ENCODE peak calls at places on chromosomes 12 and 14, in eight cellular contexts. O is uterus, C is adrenal gland, G is ovary, F is Peyer's patch, R is endothelial cell of umbilical vein, J is testis, N is sigmoid colon. L is an unnamed sample.

GRCh38 chr12:17278946-17279345 is 673.0 kb upstream of the LMO3 start:
- DNase-seq in O (no peak), C (no peak), G (no peak), F (no peak), R (no peak), J (no peak), N (no peak), L (no peak)

GRCh38 chr12:120007272-120007671 is 18.2 kb downstream of the BICDL1 start:
- DNase-seq in O (no peak), C (no peak), G (no peak), F (no peak), R (no peak), J (no peak), N (no peak), L (no peak)

GRCh38 chr14:89330236-89331002 is 86.6 kb downstream of the FOXN3 start:
- DNase-seq in O (peak; percentile 71), C (peak; percentile 87), G (peak; percentile 51), F (no peak), R (no peak), J (peak; percentile 61), N (peak; percentile 83), L (no peak)

GRCh38 chr14:34420547-34421150 is 41.4 kb downstream of the SPTSSA start:
- DNase-seq in O (no peak), C (no peak), G (no peak), F (no peak), R (no peak), J (no peak), N (no peak), L (no peak)

GRCh38 chr14:99564903-99565259 is 39.1 kb downstream of the CCDC85C start:
- DNase-seq in O (no peak), C (no peak), G (no peak), F (no peak), R (no peak), J (no peak), N (no peak), L (no peak)

GRCh38 chr12:94648578-94648977 is 1.8 kb downstream of the TMCC3 start:
- DNase-seq in O (no peak), C (no peak), G (no peak), F (no peak), R (peak; percentile 53), J (no peak), N (no peak), L (no peak)

GRCh38 chr14:37397941-37398215 is 197.2 kb downstream of the FOXA1 start:
- DNase-seq in O (no peak), C (no peak), G (no peak), F (no peak), R (no peak), J (no peak), N (no peak), L (no peak)

GRCh38 chr14:23041729-23042128 is 283 bp upstream of the PSMB11 start:
- DNase-seq in O (no peak), C (no peak), G (no peak), F (no peak), R (no peak), J (no peak), N (no peak), L (no peak)

GRCh38 chr12:54419088-54419887 is at the start of gene ITGA5:
- DNase-seq in O (peak; percentile 90), C (peak; percentile 88), G (peak; percentile 85), F (no peak), R (peak; percentile 75), J (peak; percentile 64), N (peak; percentile 96), L (peak; percentile 88)

GRCh38 chr14:61145903-61146411 is 135.2 kb downstream of the TMEM30B start:
- DNase-seq in O (no peak), C (no peak), G (no peak), F (no peak), R (no peak), J (no peak), N (no peak), L (no peak)

GRCh38 chr12:127355061-127355820 is 911.7 kb upstream of the TMEM132C start:
- DNase-seq in O (no peak), C (peak; percentile 15), G (no peak), F (no peak), R (no peak), J (peak; percentile 21), N (no peak), L (no peak)

GRCh38 chr14:50333010-50333409 is 20.9 kb downstream of the DMAC2L start:
- DNase-seq in O (peak; percentile 92), C (peak; percentile 48), G (no peak), F (no peak), R (peak; percentile 34), J (no peak), N (peak; percentile 75), L (no peak)

GRCh38 chr12:38921025-38921677 is 15.8 kb upstream of the CPNE8 start:
- DNase-seq in O (no peak), C (peak; percentile 73), G (no peak), F (no peak), R (peak; percentile 68), J (peak; percentile 85), N (no peak), L (no peak)

GRCh38 chr12:132237772-132238486 is 91.5 kb downstream of the GALNT9 start:
- DNase-seq in O (no peak), C (no peak), G (no peak), F (no peak), R (no peak), J (no peak), N (peak; percentile 44), L (peak; percentile 72)

GRCh38 chr12:94872007-94872653 is 131.4 kb downstream of the NDUFA12 start:
- DNase-seq in O (no peak), C (no peak), G (no peak), F (no peak), R (no peak), J (no peak), N (no peak), L (no peak)

DNA sequence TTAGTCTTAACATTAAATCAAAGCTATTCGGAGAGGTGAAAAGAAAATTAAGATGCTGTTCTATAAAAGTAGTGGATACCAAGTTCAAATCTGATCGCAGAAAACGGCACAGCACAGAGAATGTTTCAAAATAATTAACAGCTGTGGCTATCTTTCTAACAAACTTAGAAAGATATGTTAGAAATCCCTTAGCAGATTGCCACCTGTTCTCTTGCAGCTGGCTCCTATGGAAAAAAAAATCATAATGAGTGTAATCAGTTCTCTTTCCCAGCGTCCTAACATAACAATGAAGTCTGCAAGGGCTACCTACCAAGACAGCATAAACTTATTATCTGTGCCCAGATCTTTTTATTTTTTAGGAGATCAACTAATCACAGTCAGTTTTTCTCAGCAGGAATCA is 358.7 kb upstream of the FOXG1 start:
- DNase-seq in O (no peak), C (no peak), G (no peak), F (no peak), R (no peak), J (no peak), N (no peak), L (no peak)
- H3K9me3 ChIP-seq in O (no peaks in the 10 kb centered on the region), C (no peaks in the 10 kb centered on the region), G (no peaks in the 10 kb centered on the region), F (no peaks in the 10 kb centered on the region), R (no peaks in the 10 kb centered on the region), J (no peaks in the 10 kb centered on the region), N (no peaks in the 10 kb centered on the region), L (peaks cover 8% of the 10 kb centered on the region)

GRCh38 chr14:102450206-102451063 is 59.1 kb downstream of the ANKRD9 start:
- DNase-seq in O (no peak), C (no peak), G (no peak), F (peak; percentile 32), R (no peak), J (no peak), N (no peak), L (no peak)
- TF ChIP-seq POLR2A in O (no peak), C (no peak), G (no peak), F (no peak), R (no peak), J (no peak), N (no peak), L (no peak)

GRCh38 chr14:97073622-97074021 is 276.4 kb downstream of the VRK1 start:
- DNase-seq in O (no peak), C (no peak), G (no peak), F (no peak), R (no peak), J (no peak), N (no peak), L (no peak)

GRCh38 chr14:97074860-97075259 is 277.7 kb downstream of the VRK1 start:
- DNase-seq in O (no peak), C (no peak), G (no peak), F (no peak), R (no peak), J (no peak), N (no peak), L (no peak)

GRCh38 chr14:97077253-97077653 is 280.1 kb downstream of the VRK1 start:
- DNase-seq in O (peak; percentile 14), C (peak; percentile 58), G (no peak), F (no peak), R (no peak), J (peak; percentile 31), N (peak; percentile 68), L (no peak)

GRCh38 chr14:97077687-97078086 is 280.5 kb downstream of the VRK1 start:
- DNase-seq in O (no peak), C (no peak), G (no peak), F (no peak), R (no peak), J (no peak), N (no peak), L (no peak)

DNA sequence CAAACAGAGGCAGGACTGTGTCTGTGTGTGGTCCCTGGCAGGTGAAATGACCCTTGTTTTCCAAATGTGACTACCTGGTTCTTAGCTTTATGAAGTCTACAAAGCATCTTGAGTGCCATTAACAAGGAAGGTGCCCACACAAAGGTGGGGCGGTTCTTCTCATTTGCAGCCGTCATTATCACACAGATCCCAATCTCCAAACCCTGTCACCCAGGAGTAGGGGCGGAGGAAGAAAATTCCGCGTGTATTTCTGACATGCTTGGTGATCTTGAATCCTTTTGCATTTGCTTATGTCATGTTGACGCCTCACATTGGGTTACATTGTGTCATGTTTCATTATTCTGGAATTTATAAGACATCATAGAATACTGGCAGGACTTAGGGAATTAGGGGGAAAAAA is 277.3 kb downstream of the VRK1 start:
- DNase-seq in O (no peak), C (no peak), G (no peak), F (no peak), R (no peak), J (no peak), N (no peak), L (no peak)
- H3K9me3 ChIP-seq in O (no peaks in the 10 kb centered on the region), C (no peaks in the 10 kb centered on the region), G (no peaks in the 10 kb centered on the region), F (no peaks in the 10 kb centered on the region), R (peaks cover 2% of the 10 kb centered on the region), J (no peaks in the 10 kb centered on the region), N (no peaks in the 10 kb centered on the region), L (no peaks in the 10 kb centered on the region)

GRCh38 chr12:93570552-93571359 is 1.7 kb upstream of the SOCS2 start:
- DNase-seq in O (peak; percentile 96), C (peak; percentile 98), G (peak; percentile 93), F (peak; percentile 97), R (peak; percentile 90), J (peak; percentile 93), N (peak; percentile 99), L (peak; percentile 94)

GRCh38 chr12:93572712-93573551 is 457 bp downstream of the SOCS2 start:
- DNase-seq in O (no peak), C (peak; percentile 48), G (peak; percentile 46), F (peak; percentile 65), R (peak; percentile 36), J (peak; percentile 43), N (peak; percentile 72), L (peak; percentile 84)

GRCh38 chr12:93569656-93570551 is 2.6 kb upstream of the SOCS2 start:
- DNase-seq in O (peak; percentile 92), C (peak; percentile 93), G (peak; percentile 86), F (peak; percentile 91), R (peak; percentile 74), J (peak; percentile 90), N (peak; percentile 95), L (peak; percentile 92)

GRCh38 chr12:93571854-93572711 is at the start of gene SOCS2:
- DNase-seq in O (peak; percentile 65), C (peak; percentile 51), G (peak; percentile 57), F (peak; percentile 74), R (peak; percentile 8), J (no peak), N (peak; percentile 80), L (peak; percentile 83)

GRCh38 chr12:93571360-93571853 is 1.1 kb upstream of the SOCS2 start:
- DNase-seq in O (peak; percentile 87), C (peak; percentile 76), G (peak; percentile 82), F (peak; percentile 85), R (peak; percentile 59), J (peak; percentile 71), N (peak; percentile 92), L (peak; percentile 90)
- TF ChIP-seq POLR2A in O (peak; percentile 36), C (no peak), G (no peak), F (no peak), R (no peak), J (no peak), N (peak; percentile 35), L (no peak)

L was measured in spleen.